ENCODE peak calls at places on chromosome 21, in seven cellular contexts. L is head of caudate nucleus; O is GM23338; A is M059J; B is prostate gland; R is stimulated activated naive CD4-positive, alpha-beta T cell treated with Interleukin-2 at 50 U/mL for 16 hours; Y is activated T-cell treated with anti-CD3 and anti-CD28 coated beads, Interleukin-2, amount 50 U/mL, for 1 hour. V is an unnamed sample.

GRCh38 chr21:35475006-35475405 is 425.9 kb upstream of the RUNX1 start:
- DNase-seq in A (no peak), R (no peak), O (no peak), Y (no peak), L (no peak), B (no peak), V (no peak)

GRCh38 chr21:39489380-39489924 is 37.7 kb downstream of the SH3BGR start:
- DNase-seq in Y (no peak), O (no peak), L (no peak), A (no peak), R (no peak), B (no peak), V (no peak)

GRCh38 chr21:32022141-32022540 is 149.3 kb downstream of the HUNK start:
- DNase-seq in R (no peak), A (no peak), Y (no peak), B (no peak), L (no peak), O (no peak), V (no peak)

GRCh38 chr21:46154955-46155513 is 345 bp downstream of the FTCD start:
- DNase-seq in L (peak; percentile 7), R (no peak), Y (peak; percentile 11), A (no peak), B (no peak), O (no peak), V (no peak)

GRCh38 chr21:28359300-28359699 is 633.4 kb downstream of the LTN1 start:
- DNase-seq in L (no peak), O (no peak), Y (no peak), R (no peak), B (no peak), A (no peak), V (no peak)

GRCh38 chr21:40902299-40902698 is 55.3 kb upstream of the DSCAM start:
- DNase-seq in A (no peak), L (peak; percentile 33), Y (no peak), B (peak; percentile 58), R (no peak), O (no peak), V (no peak)

GRCh38 chr21:43278766-43279577 is 110.2 kb downstream of the CRYAA start:
- DNase-seq in O (no peak), L (no peak), A (no peak), B (no peak), Y (no peak), R (no peak), V (no peak)

GRCh38 chr21:15006594-15007230 is 58.1 kb downstream of the NRIP1 start:
- DNase-seq in A (no peak), L (no peak), B (no peak), O (no peak), R (no peak), Y (no peak), V (no peak)

GRCh38 chr21:42317826-42318746 is 2.9 kb upstream of the TFF3 start:
- DNase-seq in O (no peak), L (no peak), R (no peak), Y (no peak), A (no peak), B (no peak), V (no peak)